ENCODE peak calls at places on chromosomes 16 and 17, in five cellular contexts. U, L, R, B and H are unnamed samples.

GRCh38 chr17:37388266-37388665 is 12.5 kb downstream of the C17orf78 start:
- DNase-seq in U (no peak), L (no peak), R (no peak), B (no peak), H (no peak)

GRCh38 chr16:80436510-80436909 is 104.3 kb upstream of the DYNLRB2 start:
- DNase-seq in U (no peak), L (no peak), R (no peak), B (no peak), H (no peak)

GRCh38 chr16:5215911-5216310 is 118.3 kb upstream of the EEF2KMT start:
- DNase-seq in U (peak; percentile 55), L (no peak), R (no peak), B (no peak), H (no peak)

GRCh38 chr16:87652799-87653198 is 50.5 kb downstream of the JPH3 start:
- DNase-seq in U (no peak), L (no peak), R (no peak), B (no peak), H (no peak)

GRCh38 chr16:2520784-2521577 is 810 bp downstream of the AMDHD2 start:
- DNase-seq in U (peak; percentile 53), L (no peak), R (peak; percentile 41), B (peak; percentile 88), H (no peak)

GRCh38 chr16:59212492-59213024 is 478.4 kb upstream of the GOT2 start:
- DNase-seq in U (no peak), L (no peak), R (no peak), B (no peak), H (no peak)

GRCh38 chr16:57226701-57227621 is 18.1 kb upstream of the ARL2BP start:
- DNase-seq in U (no peak), L (no peak), R (no peak), B (no peak), H (no peak)

GRCh38 chr17:15930426-15930825 is 14.5 kb upstream of the ADORA2B start:
- DNase-seq in U (no peak), L (no peak), R (no peak), B (no peak), H (no peak)

GRCh38 chr17:28090551-28090950 is 48.1 kb downstream of the NLK start:
- DNase-seq in U (no peak), L (no peak), R (no peak), B (no peak), H (no peak)

GRCh38 chr17:47604268-47604927 is 45.3 kb upstream of the KPNB1 start:
- DNase-seq in U (no peak), L (no peak), R (no peak), B (no peak), H (no peak)

GRCh38 chr17:68509151-68510057 is 2.8 kb upstream of the PRKAR1A start:
- DNase-seq in U (no peak), L (no peak), R (peak; percentile 53), B (no peak), H (no peak)

GRCh38 chr17:64572682-64573154 is 65.9 kb downstream of the CEP95 start:
- DNase-seq in U (no peak), L (no peak), R (no peak), B (no peak), H (no peak)

GRCh38 chr17:50115744-50116143 is 14.2 kb downstream of the SAMD14 start:
- DNase-seq in U (no peak), L (no peak), R (no peak), B (no peak), H (peak; percentile 68)

GRCh38 chr17:33200587-33200986 is 92.5 kb downstream of the ASIC2 start:
- DNase-seq in U (no peak), L (no peak), R (no peak), B (no peak), H (no peak)

GRCh38 chr17:18079543-18079942 is 8.2 kb upstream of the DRG2 start:
- DNase-seq in U (no peak), L (no peak), R (no peak), B (no peak), H (no peak)

GRCh38 chr17:64661981-64662773 is at the start of gene SMURF2:
- DNase-seq in U (peak; percentile 90), L (peak; percentile 69), R (peak; percentile 72), B (peak; percentile 96), H (peak; percentile 76)

GRCh38 chr17:44024271-44024663 is 9.5 kb upstream of the TMEM101 start:
- DNase-seq in U (no peak), L (no peak), R (no peak), B (no peak), H (no peak)
- H3K36me3 ChIP-seq in U (no peaks in the 10 kb centered on the region), L (no peaks in the 10 kb centered on the region), R (peaks cover 15% of the 10 kb centered on the region), B (peaks cover 5% of the 10 kb centered on the region), H (peaks cover 8% of the 10 kb centered on the region)

DNA sequence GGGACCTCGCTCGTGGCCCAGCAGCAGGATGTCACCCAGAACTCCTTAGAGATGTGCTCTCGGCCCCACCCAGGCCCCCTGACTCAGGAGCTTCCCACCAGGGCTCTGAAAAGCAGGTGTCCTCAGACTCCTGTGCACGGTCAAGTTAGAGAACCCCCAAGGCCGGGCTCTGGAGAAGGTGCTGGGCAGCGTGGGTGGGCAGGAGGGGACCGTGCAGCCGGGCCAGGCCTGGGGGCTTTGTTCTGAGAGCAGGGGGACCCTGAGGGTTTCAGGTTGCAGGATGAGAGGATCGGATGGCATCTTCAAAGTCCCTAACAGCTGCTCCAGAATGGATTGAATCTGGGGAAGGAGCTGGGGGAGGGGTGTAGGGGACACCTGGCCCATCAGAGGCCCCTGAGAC is 164.5 kb upstream of the CIBAR2 start:
- DNase-seq in U (peak; percentile 52), L (no peak), R (no peak), B (no peak), H (no peak)
- H3K36me3 ChIP-seq in U (no peaks in the 10 kb centered on the region), L (no peaks in the 10 kb centered on the region), R (no peaks in the 10 kb centered on the region), B (no peaks in the 10 kb centered on the region), H (no peaks in the 10 kb centered on the region)

DNA sequence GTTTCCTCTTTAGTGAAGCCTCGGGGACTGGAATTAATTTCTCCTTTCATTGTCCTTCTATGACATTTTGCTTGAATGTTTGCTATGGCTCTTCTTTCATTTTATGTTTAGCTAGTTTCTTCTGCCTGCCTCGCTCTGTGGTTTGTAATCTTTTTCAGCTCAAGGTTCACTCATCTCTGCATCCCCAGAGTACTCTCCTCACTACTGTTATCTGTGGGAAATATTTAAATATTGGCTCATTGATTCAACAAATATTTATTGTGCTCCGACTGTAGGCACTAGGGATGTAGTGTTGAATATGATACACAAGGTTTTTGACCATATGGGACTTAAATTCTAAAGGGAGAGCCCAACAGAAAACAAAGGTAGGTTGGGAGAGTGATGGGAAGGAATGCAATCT is 195.9 kb downstream of the PHKB start:
- DNase-seq in U (no peak), L (no peak), R (no peak), B (no peak), H (no peak)
- H3K36me3 ChIP-seq in U (no peaks in the 10 kb centered on the region), L (no peaks in the 10 kb centered on the region), R (peaks cover 12% of the 10 kb centered on the region), B (no peaks in the 10 kb centered on the region), H (peaks cover 40% of the 10 kb centered on the region)

GRCh38 chr16:84058211-84058610 is 15.6 kb upstream of the SLC38A8 start:
- DNase-seq in U (no peak), L (no peak), R (no peak), B (no peak), H (no peak)

GRCh38 chr16:84055801-84056634 is 13.4 kb upstream of the SLC38A8 start:
- DNase-seq in U (no peak), L (no peak), R (no peak), B (no peak), H (no peak)

GRCh38 chr16:84055366-84055765 is 12.8 kb upstream of the SLC38A8 start:
- DNase-seq in U (no peak), L (no peak), R (no peak), B (no peak), H (no peak)

GRCh38 chr16:84058664-84059063 is 16.1 kb upstream of the SLC38A8 start:
- DNase-seq in U (no peak), L (no peak), R (no peak), B (no peak), H (no peak)

DNA sequence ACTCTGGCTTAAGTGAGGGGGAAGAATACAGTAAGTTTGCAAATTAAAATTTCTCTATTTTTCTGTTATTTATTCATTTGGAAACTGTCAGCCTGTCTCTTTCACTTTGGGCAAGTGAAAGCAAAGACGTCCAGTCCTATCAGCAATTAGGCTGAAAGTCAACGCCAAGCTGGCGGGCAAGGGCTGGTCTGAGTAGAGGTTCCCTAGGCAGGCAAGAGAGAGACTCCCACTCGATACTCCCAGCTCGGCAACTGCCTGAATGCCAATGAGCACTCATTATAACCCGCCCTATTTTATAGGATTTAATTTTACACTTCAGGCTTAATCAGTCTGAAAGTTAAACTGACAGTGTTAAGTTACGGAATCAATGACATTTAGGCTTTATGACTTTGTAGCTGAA is 14.3 kb upstream of the SLC38A8 start:
- DNase-seq in U (no peak), L (no peak), R (no peak), B (no peak), H (no peak)
- H3K36me3 ChIP-seq in U (no peaks in the 10 kb centered on the region), L (no peaks in the 10 kb centered on the region), R (peaks cover 69% of the 10 kb centered on the region), B (peaks cover 9% of the 10 kb centered on the region), H (peaks cover 79% of the 10 kb centered on the region)

GRCh38 chr17:43774304-43775250 is 4.2 kb downstream of the DUSP3 start:
- DNase-seq in U (no peak), L (no peak), R (no peak), B (no peak), H (no peak)
- H3K36me3 ChIP-seq in U (no peaks in the 10 kb centered on the region), L (no peaks in the 10 kb centered on the region), R (peaks cover 42% of the 10 kb centered on the region), B (peaks cover 23% of the 10 kb centered on the region), H (peaks cover 62% of the 10 kb centered on the region)

GRCh38 chr17:80270836-80271235 is 10.2 kb downstream of the RNF213 start:
- DNase-seq in U (peak; percentile 84), L (no peak), R (no peak), B (peak; percentile 98), H (no peak)

GRCh38 chr17:80274317-80274716 is 13.7 kb downstream of the RNF213 start:
- DNase-seq in U (no peak), L (no peak), R (no peak), B (peak; percentile 64), H (no peak)

GRCh38 chr17:80274871-80275449 is 14.3 kb downstream of the RNF213 start:
- DNase-seq in U (no peak), L (no peak), R (no peak), B (peak; percentile 53), H (no peak)

GRCh38 chr17:80270104-80270503 is 9.5 kb downstream of the RNF213 start:
- DNase-seq in U (peak; percentile 79), L (no peak), R (no peak), B (peak; percentile 83), H (no peak)

GRCh38 chr17:80272366-80272765 is 11.7 kb downstream of the RNF213 start:
- DNase-seq in U (no peak), L (no peak), R (no peak), B (peak; percentile 10), H (no peak)
- H3K36me3 ChIP-seq in U (no peaks in the 10 kb centered on the region), L (no peaks in the 10 kb centered on the region), R (peaks cover 32% of the 10 kb centered on the region), B (peaks cover 1% of the 10 kb centered on the region), H (peaks cover 20% of the 10 kb centered on the region)